ENCODE peak calls at places on chromosomes 1 and 21, in four cellular contexts. M is fibroblast of mammary gland, A is HFF-Myc, V is astrocyte of the spinal cord. T is an unnamed sample.

GRCh38 chr1:77489910-77490309 is 192.5 kb downstream of the ZZZ3 start:
- DNase-seq in M (peak; percentile 37), A (no peak), V (peak; percentile 64), T (no peak)

GRCh38 chr1:65050735-65051134 is 84.4 kb upstream of the JAK1 start:
- DNase-seq in M (no peak), A (no peak), V (no peak), T (no peak)

GRCh38 chr1:39369568-39369967 is 121.9 kb upstream of the BMP8A start:
- DNase-seq in M (no peak), A (no peak), V (no peak), T (no peak)

GRCh38 chr1:110765640-110766335 is 91.0 kb upstream of the KCNA3 start:
- DNase-seq in M (peak; percentile 57), A (peak; percentile 15), V (peak; percentile 14), T (no peak)

GRCh38 chr21:29235714-29236197 is 63.0 kb upstream of the BACH1 start:
- DNase-seq in M (no peak), A (no peak), V (no peak), T (no peak)

GRCh38 chr1:59295603-59296002 is 1.3 kb upstream of the FGGY start:
- DNase-seq in M (no peak), A (no peak), V (no peak), T (no peak)

GRCh38 chr1:192805832-192806323 is 3.0 kb upstream of the RGS2 start:
- DNase-seq in M (peak; percentile 96), A (peak; percentile 81), V (peak; percentile 87), T (no peak)

GRCh38 chr1:154213274-154213673 is 7.1 kb upstream of the CFAP141 start:
- DNase-seq in M (peak; percentile 75), A (no peak), V (peak; percentile 24), T (no peak)

GRCh38 chr1:184068354-184068753 is 16.8 kb downstream of the TSEN15 start:
- DNase-seq in M (no peak), A (no peak), V (no peak), T (no peak)

GRCh38 chr1:19737413-19737812 is 62.3 kb downstream of the TMCO4 start:
- DNase-seq in M (peak; percentile 36), A (no peak), V (peak; percentile 11), T (no peak)

GRCh38 chr1:208595745-208596144 is 351.6 kb upstream of the PLXNA2 start:
- DNase-seq in M (peak; percentile 52), A (peak; percentile 20), V (peak; percentile 44), T (no peak)

GRCh38 chr1:230068952-230069684 is 2.1 kb downstream of the GALNT2 start:
- DNase-seq in M (no peak), A (no peak), V (no peak), T (no peak)

GRCh38 chr1:47252369-47252768 is 20.3 kb upstream of the TAL1 start:
- DNase-seq in M (peak; percentile 17), A (no peak), V (no peak), T (no peak)

GRCh38 chr1:214432247-214432646 is 119.2 kb downstream of the PTPN14 start:
- DNase-seq in M (no peak), A (no peak), V (no peak), T (no peak)

GRCh38 chr1:34983700-34984355 is 1.3 kb downstream of the TMEM35B start:
- DNase-seq in M (no peak), A (no peak), V (no peak), T (no peak)

GRCh38 chr1:234065794-234066447 is 161.4 kb downstream of the SLC35F3 start:
- DNase-seq in M (peak; percentile 60), A (peak; percentile 37), V (peak; percentile 65), T (peak; percentile 88)

GRCh38 chr21:44643911-44644310 is 2.3 kb upstream of the KRTAP10-11 start:
- DNase-seq in M (no peak), A (no peak), V (no peak), T (no peak)

GRCh38 chr1:99554727-99555126 is 91.2 kb upstream of the PALMD start:
- DNase-seq in M (no peak), A (no peak), V (no peak), T (no peak)

GRCh38 chr1:23995431-23995837 is 15.3 kb upstream of the SRSF10 start:
- DNase-seq in M (peak; percentile 48), A (no peak), V (no peak), T (no peak)

GRCh38 chr1:53390736-53391135 is 62.9 kb upstream of the LRP8 start:
- DNase-seq in M (no peak), A (no peak), V (no peak), T (peak; percentile 25)
- TF ChIP-seq CTCF in M (no peak), A (no peak), V (no peak), T (no peak)

DNA sequence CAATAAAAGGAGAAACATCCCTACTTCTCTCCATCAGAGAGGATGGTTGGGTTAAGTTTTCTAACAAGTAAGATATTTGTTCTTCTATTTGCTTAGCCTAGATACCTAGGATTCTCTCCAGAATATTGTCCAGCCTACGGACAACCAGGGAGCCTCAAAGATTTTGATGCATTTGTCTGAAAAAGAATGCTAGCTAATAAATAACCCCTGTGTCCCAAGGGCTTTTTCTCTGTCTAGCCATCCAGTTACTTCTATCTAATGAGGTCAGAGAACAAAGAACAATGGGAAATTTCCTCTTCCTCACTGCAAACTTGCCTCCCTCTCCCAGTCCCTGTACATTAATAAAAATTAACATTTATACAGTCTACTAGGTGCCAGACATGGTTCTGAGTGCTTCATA is 810 bp downstream of the RGS5 start:
- DNase-seq in M (no peak), A (no peak), V (no peak), T (no peak)
- H3K4me3 ChIP-seq in M (no peak overlapping the region), A (peak overlapping the region; percentile 10), V (no peak overlapping the region), T (peak overlapping the region; percentile 27)

GRCh38 chr1:86991549-86992186 is 77.2 kb downstream of the HS2ST1 start:
- DNase-seq in M (no peak), A (no peak), V (no peak), T (no peak)
- TF ChIP-seq CTCF in M (no peak), A (no peak), V (no peak), T (no peak)

GRCh38 chr1:114037952-114038867 is 58.9 kb downstream of the OLFML3 start:
- DNase-seq in M (no peak), A (no peak), V (no peak), T (no peak)
- H3K4me3 ChIP-seq in M (no peak overlapping the region), A (no peak overlapping the region), V (no peak overlapping the region), T (no peak overlapping the region)

GRCh38 chr1:15683411-15684039 is 595 bp upstream of the PLEKHM2 start:
- DNase-seq in M (no peak), A (no peak), V (no peak), T (no peak)

GRCh38 chr1:15685820-15686219 is 1.7 kb downstream of the PLEKHM2 start:
- DNase-seq in M (peak; percentile 20), A (no peak), V (no peak), T (no peak)

GRCh38 chr1:15684042-15684461 is at the start of gene PLEKHM2:
- DNase-seq in M (peak; percentile 27), A (no peak), V (no peak), T (peak; percentile 67)

GRCh38 chr1:15682886-15683410 is 1.2 kb upstream of the PLEKHM2 start:
- DNase-seq in M (no peak), A (no peak), V (no peak), T (no peak)

GRCh38 chr1:15684468-15685283 is 556 bp downstream of the PLEKHM2 start:
- DNase-seq in M (peak; percentile 16), A (no peak), V (no peak), T (peak; percentile 72)
- TF ChIP-seq CTCF in M (peak; percentile 1), A (no peak), V (no peak), T (peak; percentile 6)

GRCh38 chr21:35324372-35325220 is 275.5 kb upstream of the RUNX1 start:
- DNase-seq in M (peak; percentile 65), A (peak; percentile 30), V (peak; percentile 86), T (no peak)

GRCh38 chr21:35328856-35329455 is 279.9 kb upstream of the RUNX1 start:
- DNase-seq in M (no peak), A (no peak), V (no peak), T (no peak)

GRCh38 chr21:35323947-35324346 is 274.8 kb upstream of the RUNX1 start:
- DNase-seq in M (peak; percentile 51), A (no peak), V (peak; percentile 9), T (no peak)

GRCh38 chr21:35326677-35327076 is 277.6 kb upstream of the RUNX1 start:
- DNase-seq in M (peak; percentile 47), A (peak; percentile 32), V (no peak), T (no peak)

GRCh38 chr21:35325953-35326352 is 276.9 kb upstream of the RUNX1 start:
- DNase-seq in M (no peak), A (no peak), V (no peak), T (no peak)
- H3K4me3 ChIP-seq in M (no peak overlapping the region), A (no peak overlapping the region), V (no peak overlapping the region), T (no peak overlapping the region)

GRCh38 chr1:72724951-72725863 is 442.9 kb upstream of the NEGR1 start:
- DNase-seq in M (no peak), A (no peak), V (no peak), T (peak; percentile 41)
- TF ChIP-seq CTCF in M (no peak), A (no peak), V (no peak), T (no peak)

GRCh38 chr1:202129453-202130274 is 6.9 kb downstream of the GPR37L1 start:
- DNase-seq in M (no peak), A (no peak), V (no peak), T (no peak)
- H3K4me3 ChIP-seq in M (no peak overlapping the region), A (no peak overlapping the region), V (no peak overlapping the region), T (no peak overlapping the region)

DNA sequence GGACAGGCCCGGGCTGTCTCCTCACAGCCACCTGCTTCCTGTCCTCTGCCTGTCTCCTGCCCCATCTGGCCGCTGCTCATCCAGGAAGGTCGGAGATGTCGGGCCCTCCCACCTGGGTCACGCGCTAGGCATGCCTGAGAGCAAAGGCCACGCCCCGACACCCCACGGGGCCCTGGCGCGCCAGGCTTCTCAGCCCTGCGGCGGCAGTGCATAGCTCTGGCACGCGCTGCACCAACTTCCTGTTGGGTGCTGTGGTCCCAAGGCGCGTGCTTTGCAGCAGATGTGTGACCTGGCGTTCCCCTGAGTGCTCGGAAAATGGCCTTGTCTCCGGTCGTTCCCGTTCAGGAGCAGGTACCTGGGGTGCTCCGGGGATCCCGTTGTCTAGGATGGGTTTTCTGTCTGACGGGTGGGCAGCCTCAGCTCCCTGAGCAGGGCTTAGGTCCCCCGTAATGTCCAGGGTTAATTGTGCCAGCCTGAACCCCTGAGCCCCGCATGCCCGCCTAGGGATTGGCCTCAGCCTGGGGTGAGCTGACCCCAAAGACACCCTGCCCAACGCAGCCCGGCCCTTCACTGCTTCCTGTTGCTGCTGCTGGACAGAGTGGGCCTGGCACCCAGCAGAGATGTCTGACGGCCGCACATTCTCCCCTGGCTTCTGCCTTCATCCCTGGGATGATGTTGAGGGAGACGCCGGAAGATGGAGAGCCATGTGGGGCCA is 19.4 kb upstream of the KCNAB2 start:
- DNase-seq in M (no peak), A (peak; percentile 19), V (no peak), T (peak; percentile 95)
- TF ChIP-seq CTCF in M (no peak), A (no peak), V (no peak), T (no peak)

T was measured in lower lobe of right lung.